ENCODE peak calls at places on chromosome 10, in ten cellular contexts. D is GM23338, V is thoracic aorta, G is cardiac muscle cell, J is pancreas, B is fibroblast of lung, W is left lung, Q is heart right ventricle, C is prostate gland, H is right atrium auricular region. A is an unnamed sample.

GRCh38 chr10:63668081-63668480 is 146.9 kb downstream of the REEP3 start:
- DNase-seq in D (no peak), V (no peak), G (peak; percentile 66), J (no peak), B (peak; percentile 53), W (no peak), Q (no peak), C (no peak), H (no peak), A (no peak)

GRCh38 chr10:11813855-11814557 is 9.2 kb upstream of the PROSER2 start:
- DNase-seq in D (no peak), V (no peak), G (peak; percentile 53), J (no peak), B (no peak), W (no peak), Q (no peak), C (no peak), H (no peak), A (peak; percentile 48)

GRCh38 chr10:29656451-29656992 is 21.8 kb upstream of the SVIL start:
- DNase-seq in D (no peak), V (no peak), G (no peak), J (no peak), B (no peak), W (no peak), Q (no peak), C (no peak), H (no peak), A (no peak)

GRCh38 chr10:624605-625334 is 64.7 kb downstream of the DIP2C start:
- DNase-seq in D (peak; percentile 77), V (no peak), G (peak; percentile 90), J (peak; percentile 63), B (peak; percentile 78), W (no peak), Q (peak; percentile 72), C (peak; percentile 46), H (peak; percentile 86), A (peak; percentile 38)

GRCh38 chr10:117596666-117597065 is 54.1 kb downstream of the EMX2 start:
- DNase-seq in D (no peak), V (no peak), G (no peak), J (no peak), B (no peak), W (no peak), Q (no peak), C (no peak), H (no peak), A (no peak)

GRCh38 chr10:53315709-53316108 is 543.1 kb upstream of the MBL2 start:
- DNase-seq in D (peak; percentile 43), V (no peak), G (no peak), J (no peak), B (peak; percentile 47), W (no peak), Q (no peak), C (no peak), H (no peak), A (no peak)

GRCh38 chr10:127909716-127910463 is 3.0 kb downstream of the PTPRE start:
- DNase-seq in D (no peak), V (no peak), G (no peak), J (no peak), B (no peak), W (no peak), Q (no peak), C (no peak), H (no peak), A (no peak)

GRCh38 chr10:79118286-79119202 is 49.8 kb downstream of the ZMIZ1 start:
- DNase-seq in D (no peak), V (no peak), G (no peak), J (no peak), B (no peak), W (peak; percentile 77), Q (no peak), C (no peak), H (no peak), A (no peak)

GRCh38 chr10:97818572-97818971 is 31.1 kb upstream of the GOLGA7B start:
- DNase-seq in D (no peak), V (no peak), G (no peak), J (no peak), B (no peak), W (no peak), Q (no peak), C (no peak), H (no peak), A (no peak)

GRCh38 chr10:24701447-24701846 is 22.2 kb downstream of the ARHGAP21 start:
- DNase-seq in D (no peak), V (no peak), G (peak; percentile 33), J (no peak), B (no peak), W (no peak), Q (no peak), C (no peak), H (no peak), A (no peak)

GRCh38 chr10:45557275-45557905 is 115.2 kb downstream of the ZFAND4 start:
- DNase-seq in D (peak; percentile 65), V (no peak), G (peak; percentile 27), J (no peak), B (no peak), W (no peak), Q (no peak), C (no peak), H (no peak), A (no peak)

GRCh38 chr10:120838941-120839340 is 12.2 kb upstream of the WDR11 start:
- DNase-seq in D (no peak), V (no peak), G (no peak), J (no peak), B (no peak), W (no peak), Q (no peak), C (no peak), H (no peak), A (no peak)

GRCh38 chr10:7301039-7301768 is 109.6 kb downstream of the SFMBT2 start:
- DNase-seq in D (peak; percentile 80), V (no peak), G (peak; percentile 4), J (no peak), B (peak; percentile 38), W (no peak), Q (no peak), C (no peak), H (no peak), A (no peak)
- TF ChIP-seq CTCF in D (peak; percentile 57), V (no peak), G (peak; percentile 33), J (no peak), B (peak; percentile 38), W (no peak), Q (no peak), C (no peak), H (peak; percentile 30), A (no peak)

GRCh38 chr10:15539262-15539661 is 168.2 kb upstream of the FAM171A1 start:
- DNase-seq in D (no peak), V (no peak), G (no peak), J (no peak), B (no peak), W (no peak), Q (no peak), C (no peak), H (no peak), A (no peak)
- H3K27ac ChIP-seq in D (no peak overlapping the region), V (no peak overlapping the region), G (no peak overlapping the region), J (no peak overlapping the region), B (no peak overlapping the region), W (no peak overlapping the region), Q (no peak overlapping the region), C (no peak overlapping the region), H (no peak overlapping the region), A (no peak overlapping the region)

DNA sequence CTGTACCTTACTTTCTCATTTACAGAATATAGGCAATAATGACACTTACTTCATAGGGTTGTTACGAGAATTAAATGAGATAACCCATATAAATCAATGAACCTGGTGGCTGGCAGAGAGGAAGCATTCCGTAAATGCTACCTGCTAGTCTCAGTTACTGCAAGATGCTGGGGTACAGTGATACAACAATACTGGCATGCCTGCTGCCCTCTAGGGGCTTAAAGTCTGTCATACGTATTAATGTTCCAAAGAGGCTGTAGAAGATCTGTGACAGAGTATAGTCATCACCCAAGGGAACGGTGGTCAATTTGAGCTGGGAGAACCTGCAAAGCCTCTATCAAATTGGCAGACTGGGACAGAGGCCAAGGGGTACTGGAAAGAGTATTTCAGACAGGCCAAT is 421.5 kb downstream of the GPAM start:
- DNase-seq in D (peak; percentile 30), V (no peak), G (no peak), J (no peak), B (no peak), W (no peak), Q (no peak), C (no peak), H (no peak), A (no peak)
- TF ChIP-seq CTCF in D (peak; percentile 44), V (no peak), G (no peak), J (no peak), B (no peak), W (no peak), Q (no peak), C (no peak), H (no peak), A (no peak)

GRCh38 chr10:3990307-3990706 is 205.3 kb upstream of the KLF6 start:
- DNase-seq in D (no peak), V (no peak), G (no peak), J (no peak), B (no peak), W (no peak), Q (no peak), C (no peak), H (no peak), A (no peak)

GRCh38 chr10:3987142-3987974 is 202.3 kb upstream of the KLF6 start:
- DNase-seq in D (no peak), V (no peak), G (no peak), J (no peak), B (no peak), W (no peak), Q (no peak), C (no peak), H (no peak), A (no peak)

GRCh38 chr10:3996697-3997096 is 211.7 kb upstream of the KLF6 start:
- DNase-seq in D (no peak), V (no peak), G (no peak), J (no peak), B (no peak), W (no peak), Q (no peak), C (no peak), H (no peak), A (no peak)

GRCh38 chr10:3995302-3996210 is 210.5 kb upstream of the KLF6 start:
- DNase-seq in D (no peak), V (no peak), G (peak; percentile 69), J (no peak), B (peak; percentile 51), W (no peak), Q (no peak), C (no peak), H (no peak), A (no peak)

DNA sequence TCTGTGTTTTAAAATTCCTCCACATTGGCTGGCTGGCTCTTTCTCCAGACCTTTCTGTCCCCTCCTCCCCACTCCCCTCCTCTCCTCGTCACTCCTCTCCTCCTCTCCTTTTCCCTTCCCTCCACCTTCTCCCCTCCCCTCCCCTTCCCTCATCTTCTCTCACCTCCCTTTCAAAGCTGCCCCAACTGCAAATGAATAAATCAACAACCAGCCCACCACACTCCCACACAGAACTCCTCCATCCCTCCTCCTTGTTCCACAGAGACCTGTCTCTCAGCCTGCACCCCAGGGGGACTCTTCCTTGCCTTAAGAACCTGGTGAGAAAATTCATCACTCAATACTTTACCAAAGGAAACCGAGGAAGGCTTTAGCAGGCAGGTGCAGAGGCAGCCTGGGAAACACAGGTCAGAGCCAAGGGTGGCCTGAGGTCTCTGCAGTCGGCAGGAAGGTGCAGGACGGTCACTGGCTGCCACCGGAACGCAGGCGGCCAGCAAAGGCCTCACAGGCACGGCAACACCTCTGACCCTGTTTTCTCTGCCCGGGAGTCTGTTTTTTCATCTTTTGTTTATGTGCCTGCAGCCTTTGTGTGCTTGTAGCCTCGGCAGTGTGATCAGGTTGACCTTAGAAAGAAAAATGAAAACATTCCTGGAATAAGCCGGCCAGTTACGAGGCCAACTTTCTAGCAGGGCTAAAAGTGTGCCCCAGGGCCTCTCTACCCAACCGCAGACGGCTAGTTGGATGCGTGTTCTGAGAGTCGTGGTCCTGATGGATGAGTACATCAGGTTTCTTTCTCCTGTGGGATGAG is 207.6 kb upstream of the KLF6 start:
- DNase-seq in D (no peak), V (no peak), G (no peak), J (no peak), B (no peak), W (no peak), Q (no peak), C (no peak), H (no peak), A (no peak)
- H3K27ac ChIP-seq in D (no peak overlapping the region), V (no peak overlapping the region), G (no peak overlapping the region), J (no peak overlapping the region), B (no peak overlapping the region), W (no peak overlapping the region), Q (no peak overlapping the region), C (no peak overlapping the region), H (no peak overlapping the region), A (no peak overlapping the region)